ENCODE peak calls at places on chromosome 6, in ten cellular contexts. N is fibroblast of lung, V is neural progenitor cell, U is left lung, F is psoas muscle, J is right atrium auricular region, Y is hepatocyte, K is lower lobe of right lung, Q is H1, D is ovary. M is an unnamed sample. For H3K4me1, the result is how much of the 10 kb centered on the place peaks cover.

GRCh38 chr6:162856885-162857284 is 129.1 kb downstream of the PACRG start:
- DNase-seq in Q (no peak), F (no peak), N (peak), U (no peak), D (peak), V (peak), J (no peak), Y (peak), K (no peak), M (no peak)

GRCh38 chr6:115195239-115195638 is 852.4 kb upstream of the HS3ST5 start:
- DNase-seq in F (no peak), D (no peak), U (no peak), K (no peak), J (no peak), Q (no peak), V (no peak), Y (no peak), N (no peak), M (no peak)

GRCh38 chr6:134741193-134741521 is 208.7 kb downstream of the ALDH8A1 start:
- DNase-seq in U (no peak), Y (no peak), D (no peak), F (no peak), Q (no peak), N (no peak), V (peak), K (no peak), J (no peak), M (no peak)

GRCh38 chr6:80363501-80363900 is 257.0 kb downstream of the BCKDHB start:
- DNase-seq in Y (no peak), F (no peak), Q (no peak), U (no peak), N (no peak), D (no peak), J (no peak), K (no peak), V (no peak), M (no peak)

GRCh38 chr6:36427781-36428345 is 14.8 kb downstream of the PXT1 start:
- DNase-seq in F (no peak), K (no peak), N (peak), Q (no peak), J (no peak), Y (no peak), D (no peak), U (no peak), V (no peak), M (no peak)

GRCh38 chr6:128246472-128246871 is 273.9 kb downstream of the PTPRK start:
- DNase-seq in Q (no peak), J (no peak), V (peak), N (no peak), K (no peak), U (no peak), F (no peak), Y (peak), D (no peak), M (no peak)

GRCh38 chr6:49269190-49269589 is 193.9 kb downstream of the MMUT start:
- DNase-seq in U (no peak), N (peak), D (no peak), Y (no peak), V (no peak), F (no peak), J (no peak), Q (no peak), K (no peak), M (no peak)

GRCh38 chr6:29828471-29828797 is 809 bp downstream of the HLA-G start:
- DNase-seq in Y (no peak), V (peak), Q (peak), K (no peak), J (no peak), F (no peak), D (no peak), U (no peak), N (no peak), M (peak)

GRCh38 chr6:51814418-51814817 is 273.0 kb downstream of the PKHD1 start:
- DNase-seq in N (no peak), J (no peak), U (no peak), K (no peak), F (no peak), D (no peak), V (no peak), Y (peak), Q (peak), M (no peak)

GRCh38 chr6:5584072-5584471 is 322.8 kb downstream of the FARS2 start:
- DNase-seq in K (no peak), Q (no peak), V (no peak), U (no peak), J (no peak), Y (no peak), N (peak), F (no peak), D (no peak), M (no peak)

GRCh38 chr6:17470953-17471335 is 77.5 kb downstream of the CAP2 start:
- DNase-seq in J (no peak), U (no peak), N (peak), F (no peak), Y (peak), V (no peak), Q (no peak), D (no peak), K (no peak), M (no peak)

GRCh38 chr6:5876076-5876475 is 130.6 kb downstream of the NRN1 start:
- DNase-seq in Y (no peak), U (no peak), F (no peak), V (no peak), K (no peak), D (no peak), J (no peak), Q (no peak), N (no peak), M (peak)

GRCh38 chr6:40183902-40184301 is 249.6 kb upstream of the MOCS1 start:
- DNase-seq in Y (no peak), Q (no peak), J (no peak), D (no peak), U (no peak), K (no peak), V (peak), N (no peak), F (no peak), M (no peak)

GRCh38 chr6:9346923-9347322 is 911.6 kb upstream of the SLC35B3 start:
- DNase-seq in Y (no peak), D (no peak), J (no peak), U (no peak), K (no peak), F (no peak), N (no peak), Q (no peak), V (no peak), M (no peak)

GRCh38 chr6:133041020-133041419 is 200.1 kb upstream of the EYA4 start:
- DNase-seq in F (no peak), U (no peak), Q (no peak), J (no peak), N (no peak), Y (no peak), K (no peak), D (no peak), V (no peak), M (no peak)

GRCh38 chr6:118124851-118125250 is 217.8 kb downstream of the SLC35F1 start:
- DNase-seq in F (no peak), K (no peak), Y (no peak), U (no peak), Q (no peak), D (no peak), N (no peak), V (no peak), J (no peak), M (no peak)

GRCh38 chr6:39276379-39276995 is 37.7 kb downstream of the KCNK17 start:
- DNase-seq in N (no peak), V (no peak), F (no peak), Y (no peak), D (no peak), Q (no peak), K (no peak), U (no peak), J (no peak), M (peak)

GRCh38 chr6:8064638-8065518 is 689 bp upstream of the BLOC1S5 start:
- DNase-seq in Y (peak), V (no peak), J (no peak), F (no peak), N (no peak), K (no peak), Q (no peak), U (no peak), D (no peak), M (no peak)

GRCh38 chr6:13327691-13328075 is 654 bp downstream of the TBC1D7 start:
- DNase-seq in N (no peak), K (no peak), U (no peak), F (no peak), Q (no peak), D (no peak), J (no peak), Y (no peak), V (peak), M (no peak)

GRCh38 chr6:36131517-36132220 is 1.4 kb downstream of the MAPK13 start:
- DNase-seq in N (peak), D (peak), U (no peak), Q (no peak), Y (peak), J (peak), V (no peak), K (no peak), F (no peak), M (peak)

GRCh38 chr6:28747631-28748157 is 176.1 kb downstream of the TRIM27 start:
- DNase-seq in U (no peak), N (peak), K (no peak), D (no peak), Q (peak), J (no peak), F (no peak), V (peak), Y (peak), M (no peak)

GRCh38 chr6:46334442-46334841 is 156.8 kb downstream of the RCAN2 start:
- DNase-seq in V (no peak), D (no peak), K (no peak), N (no peak), Q (no peak), F (no peak), Y (no peak), U (no peak), J (no peak), M (no peak)

GRCh38 chr6:35473075-35473848 is 5.1 kb downstream of the RPL10A start:
- DNase-seq in N (no peak), J (no peak), U (no peak), F (peak), D (no peak), Y (no peak), K (no peak), V (no peak), Q (peak), M (no peak)

GRCh38 chr6:44630125-44631028 is 242.9 kb downstream of the CDC5L start:
- DNase-seq in V (peak), K (peak), D (peak), J (no peak), Q (peak), N (peak), F (no peak), Y (peak), U (no peak), M (no peak)

GRCh38 chr6:82182756-82183155 is 64.8 kb downstream of the IBTK start:
- DNase-seq in K (no peak), J (no peak), V (no peak), D (no peak), U (no peak), Q (no peak), N (peak), Y (no peak), F (no peak), M (no peak)

GRCh38 chr6:151379933-151380847 is 11.2 kb downstream of the ZBTB2 start:
- DNase-seq in Q (no peak), N (peak), J (no peak), F (no peak), V (no peak), Y (no peak), K (no peak), D (no peak), U (no peak), M (no peak)

GRCh38 chr6:16286151-16286522 is 47.8 kb downstream of the GMPR start:
- DNase-seq in J (no peak), Q (peak), U (no peak), V (peak), Y (peak), F (no peak), N (peak), K (no peak), D (peak), M (no peak)

GRCh38 chr6:127900935-127901334 is at the start of gene THEMIS:
- DNase-seq in U (no peak), V (no peak), Q (no peak), J (no peak), D (no peak), Y (no peak), K (no peak), N (no peak), F (no peak), M (no peak)

GRCh38 chr6:169556758-169557505 is 144.9 kb downstream of the WDR27 start:
- DNase-seq in N (no peak), J (no peak), Y (no peak), Q (no peak), F (no peak), U (no peak), V (no peak), D (no peak), K (no peak), M (no peak)

GRCh38 chr6:108118359-108118724 is 43.8 kb upstream of the OSTM1 start:
- DNase-seq in N (no peak), J (no peak), Y (no peak), Q (no peak), D (no peak), U (no peak), F (no peak), V (peak), K (no peak), M (no peak)

GRCh38 chr6:146905313-146905712 is 298.9 kb upstream of the STXBP5 start:
- DNase-seq in D (no peak), U (no peak), V (no peak), F (no peak), K (no peak), Q (no peak), J (no peak), Y (no peak), N (peak), M (no peak)

GRCh38 chr6:111162504-111162903 is 75.2 kb downstream of the SLC16A10 start:
- DNase-seq in K (no peak), Q (no peak), N (no peak), Y (no peak), F (no peak), V (no peak), J (no peak), U (no peak), D (no peak), M (no peak)

GRCh38 chr6:33317418-33317667 is 201 bp downstream of the ZBTB22 start:
- DNase-seq in V (no peak), Q (peak), K (no peak), D (no peak), U (peak), J (no peak), F (no peak), Y (no peak), N (no peak), M (peak)

GRCh38 chr6:87124074-87124473 is 29.2 kb upstream of the CGA start:
- DNase-seq in Y (no peak), F (no peak), J (no peak), U (no peak), D (no peak), N (no peak), Q (no peak), V (no peak), K (no peak), M (no peak)

GRCh38 chr6:127458190-127458589 is 999 bp downstream of the KIAA0408 start:
- DNase-seq in V (no peak), F (no peak), Q (no peak), N (no peak), Y (no peak), U (no peak), K (no peak), J (no peak), D (no peak), M (no peak)

GRCh38 chr6:57216235-57217101 is 5.6 kb downstream of the RAB23 start:
- DNase-seq in N (peak), V (no peak), Y (no peak), U (no peak), K (no peak), D (no peak), F (no peak), Q (no peak), J (no peak), M (peak)
- TF ChIP-seq CTCF in N (peak), V (no peak), Y (no peak), U (no peak), K (no peak), D (no peak), F (no peak), Q (no peak), J (peak), M (peak)

GRCh38 chr6:37711331-37711924 is 13.7 kb upstream of the MDGA1 start:
- DNase-seq in Q (no peak), J (no peak), Y (no peak), K (no peak), N (no peak), F (no peak), V (no peak), U (no peak), D (no peak), M (no peak)

GRCh38 chr6:37709932-37710565 is 12.4 kb upstream of the MDGA1 start:
- DNase-seq in U (no peak), V (no peak), D (no peak), K (no peak), F (no peak), N (no peak), Y (no peak), Q (no peak), J (no peak), M (no peak)

GRCh38 chr6:37712508-37712907 is 14.8 kb upstream of the MDGA1 start:
- DNase-seq in D (no peak), F (no peak), U (no peak), K (no peak), Y (no peak), J (no peak), N (no peak), Q (no peak), V (no peak), M (no peak)

GRCh38 chr6:37709250-37709931 is 11.7 kb upstream of the MDGA1 start:
- DNase-seq in J (no peak), D (no peak), F (no peak), U (no peak), N (no peak), Y (no peak), Q (no peak), V (no peak), K (no peak), M (no peak)

GRCh38 chr6:37710616-37711015 is 12.9 kb upstream of the MDGA1 start:
- DNase-seq in Y (no peak), J (no peak), K (no peak), V (no peak), N (no peak), F (no peak), U (no peak), D (no peak), Q (no peak), M (no peak)
- H3K27ac ChIP-seq in Y (no peak), J (no peak), K (no peak), V (no peak), N (no peak), F (no peak), U (no peak), D (no peak), Q (no peak), M (no peak)

DNA sequence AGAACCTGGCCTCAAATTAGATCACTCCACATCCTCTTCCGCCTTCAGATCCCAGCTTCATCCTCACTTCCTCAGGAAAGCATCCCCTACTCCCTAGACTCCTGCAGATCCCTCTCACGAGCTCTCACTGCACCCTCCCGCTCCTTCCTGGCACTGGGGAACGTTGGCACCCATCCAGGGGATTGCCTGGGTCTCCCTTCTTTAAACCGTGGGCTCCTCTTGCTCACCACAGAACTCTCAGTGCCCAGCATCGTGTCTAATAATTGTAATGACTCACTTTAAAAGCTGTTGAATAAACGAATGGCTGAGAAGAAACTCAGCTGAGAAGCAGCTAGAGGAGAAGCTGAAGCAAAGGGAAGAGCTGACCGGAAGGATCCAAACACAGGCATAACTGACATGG is 20.4 kb downstream of the ZC3H12D start:
- DNase-seq in D (no peak), K (no peak), Q (no peak), U (no peak), Y (no peak), J (no peak), N (no peak), F (peak), V (no peak), M (no peak)
- H3K4me1 ChIP-seq in D (under half), K (under half), Q (under half), U (under half), Y (under half), J (under half), N (under half), F (under half), V (under half), M (under half)

GRCh38 chr6:4162345-4162744 is 27.0 kb upstream of the ECI2 start:
- DNase-seq in F (no peak), Q (no peak), N (no peak), K (no peak), U (no peak), J (no peak), Y (no peak), D (no peak), V (peak), M (no peak)
- TF ChIP-seq CTCF in F (no peak), Q (no peak), N (peak), K (no peak), U (no peak), J (no peak), Y (peak), D (no peak), V (peak), M (no peak)

GRCh38 chr6:157381631-157382621 is 936 bp downstream of the ZDHHC14 start:
- DNase-seq in Y (peak), Q (peak), N (peak), K (peak), U (peak), D (peak), V (peak), F (peak), J (peak), M (peak)
- H3K27ac ChIP-seq in Y (peak), Q (no peak), N (no peak), K (peak), U (peak), D (peak), V (no peak), F (peak), J (peak), M (peak)

DNA sequence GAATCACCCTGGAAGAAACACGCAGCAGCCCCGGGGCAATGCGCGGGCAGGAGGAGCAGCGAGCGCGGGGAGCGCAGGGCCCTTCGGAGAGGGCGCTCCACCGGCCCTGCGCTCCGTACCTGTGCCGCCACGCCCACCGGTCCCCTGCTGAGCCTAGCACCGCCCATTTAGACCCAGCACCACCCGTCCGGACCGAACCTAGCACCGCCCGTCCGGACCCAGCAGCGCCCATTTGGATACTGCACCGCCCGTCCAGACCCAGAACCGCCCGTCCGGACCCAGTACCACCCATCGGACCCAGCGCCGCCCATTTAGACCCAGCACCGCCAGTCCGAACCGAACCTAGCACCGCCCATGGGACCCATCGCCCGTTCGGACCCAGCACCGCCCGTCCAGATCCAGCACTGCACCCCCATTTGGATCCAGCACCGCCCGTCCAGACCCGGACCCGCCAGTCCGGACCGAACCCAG is 917 bp upstream of the AFDN start:
- DNase-seq in N (peak), K (peak), D (peak), F (peak), U (peak), V (peak), Y (peak), Q (peak), J (no peak), M (peak)
- H3K4me1 ChIP-seq in N (under half), K (under half), D (under half), F (under half), U (under half), V (under half), Y (under half), Q (under half), J (under half), M (under half)

GRCh38 chr6:145137425-145137824 is 597.9 kb downstream of the EPM2A start:
- DNase-seq in F (no peak), U (no peak), V (no peak), D (no peak), Y (no peak), N (peak), Q (no peak), J (no peak), K (no peak), M (no peak)
- TF ChIP-seq CTCF in F (no peak), U (no peak), V (peak), D (no peak), Y (peak), N (peak), Q (no peak), J (no peak), K (no peak), M (no peak)

GRCh38 chr6:25270559-25270958 is 8.6 kb upstream of the CARMIL1 start:
- DNase-seq in D (no peak), N (no peak), J (no peak), Y (no peak), U (no peak), K (no peak), Q (no peak), F (no peak), V (no peak), M (no peak)

GRCh38 chr6:25263602-25264001 is 15.6 kb upstream of the CARMIL1 start:
- DNase-seq in K (no peak), Y (no peak), Q (no peak), D (no peak), N (peak), J (no peak), V (no peak), F (no peak), U (no peak), M (no peak)

GRCh38 chr6:25267662-25268061 is 11.5 kb upstream of the CARMIL1 start:
- DNase-seq in V (no peak), K (no peak), Y (no peak), J (no peak), U (no peak), N (no peak), D (no peak), F (no peak), Q (no peak), M (no peak)

GRCh38 chr6:25266425-25267135 is 12.6 kb upstream of the CARMIL1 start:
- DNase-seq in D (no peak), Q (no peak), K (no peak), J (no peak), Y (no peak), V (no peak), N (peak), U (no peak), F (no peak), M (no peak)
- H3K27ac ChIP-seq in D (no peak), Q (no peak), K (no peak), J (no peak), Y (no peak), V (no peak), N (no peak), U (no peak), F (no peak), M (no peak)

GRCh38 chr6:63441266-63441956 is 121.6 kb upstream of the LGSN start:
- DNase-seq in Q (peak), D (no peak), Y (no peak), F (no peak), N (no peak), V (peak), J (no peak), U (peak), K (no peak), M (no peak)
- H3K4me1 ChIP-seq in Q (under half), D (under half), Y (under half), F (under half), N (under half), V (under half), J (under half), U (under half), K (under half), M (under half)

M was measured in colonic mucosa.